ENCODE peak calls at places on chromosome 4, in six cellular contexts. O, Y, Q, K, J and N are unnamed samples.

GRCh38 chr4:24511371-24512063 is 72.8 kb downstream of the DHX15 start:
- DNase-seq in O (no peak), Y (no peak), Q (peak; percentile 73), K (no peak), J (peak; percentile 65), N (peak; percentile 60)

GRCh38 chr4:19807505-19807904 is 444.2 kb upstream of the SLIT2 start:
- DNase-seq in O (no peak), Y (no peak), Q (no peak), K (no peak), J (no peak), N (peak; percentile 77)

GRCh38 chr4:38920186-38920585 is 52.6 kb downstream of the FAM114A1 start:
- DNase-seq in O (no peak), Y (no peak), Q (no peak), K (no peak), J (no peak), N (peak; percentile 13)

GRCh38 chr4:112279882-112280315 is 5.8 kb downstream of the TIFA start:
- DNase-seq in O (no peak), Y (no peak), Q (no peak), K (no peak), J (no peak), N (no peak)

GRCh38 chr4:189769131-189769530 is 171.5 kb upstream of the FRG1 start:
- DNase-seq in O (no peak), Y (no peak), Q (no peak), K (no peak), J (peak; percentile 65), N (no peak)

GRCh38 chr4:2062168-2062807 is 3.2 kb downstream of the NAT8L start:
- DNase-seq in O (no peak), Y (no peak), Q (no peak), K (peak; percentile 27), J (no peak), N (no peak)

GRCh38 chr4:60913026-60913425 is 287.1 kb upstream of the ADGRL3 start:
- DNase-seq in O (no peak), Y (no peak), Q (no peak), K (no peak), J (no peak), N (no peak)

GRCh38 chr4:186078977-186079697 is 10.2 kb downstream of the TLR3 start:
- DNase-seq in O (no peak), Y (no peak), Q (no peak), K (no peak), J (peak; percentile 84), N (no peak)

GRCh38 chr4:27248829-27249228 is 388.2 kb downstream of the STIM2 start:
- DNase-seq in O (no peak), Y (no peak), Q (no peak), K (no peak), J (no peak), N (peak; percentile 50)

GRCh38 chr4:7419961-7420660 is 14.6 kb downstream of the PSAPL1 start:
- DNase-seq in O (peak; percentile 12), Y (no peak), Q (no peak), K (no peak), J (peak; percentile 53), N (no peak)

GRCh38 chr4:74097631-74098550 is 1.1 kb downstream of the CXCL2 start:
- DNase-seq in O (no peak), Y (no peak), Q (no peak), K (no peak), J (no peak), N (no peak)

GRCh38 chr4:173288296-173288695 is 45.9 kb downstream of the HMGB2 start:
- DNase-seq in O (peak; percentile 80), Y (peak; percentile 37), Q (peak; percentile 6), K (no peak), J (peak; percentile 91), N (peak; percentile 23)

GRCh38 chr4:51906167-51906647 is 63.3 kb downstream of the DCUN1D4 start:
- DNase-seq in O (no peak), Y (no peak), Q (no peak), K (no peak), J (no peak), N (peak; percentile 41)

GRCh38 chr4:141705048-141705746 is 68.8 kb downstream of the IL15 start:
- DNase-seq in O (no peak), Y (no peak), Q (no peak), K (no peak), J (no peak), N (no peak)

GRCh38 chr4:8330821-8331566 is 61.4 kb downstream of the HTRA3 start:
- DNase-seq in O (no peak), Y (no peak), Q (no peak), K (peak; percentile 55), J (peak; percentile 31), N (no peak)

GRCh38 chr4:1795304-1796195 is 2.5 kb downstream of the FGFR3 start:
- DNase-seq in O (no peak), Y (no peak), Q (no peak), K (no peak), J (peak; percentile 76), N (no peak)

GRCh38 chr4:109990307-109991257 is 77.9 kb downstream of the EGF start:
- DNase-seq in O (no peak), Y (no peak), Q (no peak), K (no peak), J (no peak), N (no peak)

GRCh38 chr4:147793569-147793968 is 61.7 kb downstream of the ARHGAP10 start:
- DNase-seq in O (no peak), Y (no peak), Q (no peak), K (no peak), J (no peak), N (no peak)

GRCh38 chr4:186685744-186686143 is 37.9 kb downstream of the FAT1 start:
- DNase-seq in O (no peak), Y (peak; percentile 35), Q (peak; percentile 59), K (no peak), J (no peak), N (peak; percentile 96)

GRCh38 chr4:25814323-25814722 is 48.5 kb downstream of the SEL1L3 start:
- DNase-seq in O (peak; percentile 64), Y (no peak), Q (no peak), K (peak; percentile 77), J (no peak), N (peak; percentile 94)

GRCh38 chr4:3410401-3411135 is 31.2 kb upstream of the HGFAC start:
- DNase-seq in O (no peak), Y (no peak), Q (no peak), K (no peak), J (peak; percentile 34), N (no peak)

GRCh38 chr4:12459126-12459525 is 1025.0 kb downstream of the RAB28 start:
- DNase-seq in O (no peak), Y (no peak), Q (no peak), K (no peak), J (no peak), N (no peak)

GRCh38 chr4:65669008-65669971 is 999 bp downstream of the EPHA5 start:
- DNase-seq in O (no peak), Y (no peak), Q (no peak), K (peak; percentile 39), J (peak; percentile 80), N (peak; percentile 61)

GRCh38 chr4:74117024-74117534 is 18.1 kb upstream of the CXCL2 start:
- DNase-seq in O (peak; percentile 80), Y (peak; percentile 73), Q (peak; percentile 52), K (peak; percentile 50), J (no peak), N (peak; percentile 97)

GRCh38 chr4:75708218-75708691 is 16.1 kb upstream of the USO1 start:
- DNase-seq in O (no peak), Y (no peak), Q (no peak), K (no peak), J (peak; percentile 72), N (no peak)

GRCh38 chr4:153539058-153539826 is 73.1 kb downstream of the TMEM131L start:
- DNase-seq in O (no peak), Y (no peak), Q (no peak), K (no peak), J (no peak), N (no peak)

GRCh38 chr4:73450398-73451004 is 14.5 kb downstream of the AFP start:
- DNase-seq in O (no peak), Y (no peak), Q (peak; percentile 60), K (no peak), J (peak; percentile 73), N (peak; percentile 98)

GRCh38 chr4:14317351-14317750 is 684.9 kb upstream of the CPEB2 start:
- DNase-seq in O (no peak), Y (no peak), Q (no peak), K (no peak), J (no peak), N (no peak)

GRCh38 chr4:98997176-98997575 is 1.7 kb downstream of the METAP1 start:
- DNase-seq in O (no peak), Y (no peak), Q (no peak), K (no peak), J (no peak), N (no peak)

GRCh38 chr4:159002950-159003349 is 99.9 kb upstream of the RAPGEF2 start:
- DNase-seq in O (no peak), Y (no peak), Q (peak; percentile 34), K (no peak), J (no peak), N (peak; percentile 69)

GRCh38 chr4:175705407-175705806 is 106.7 kb downstream of the GPM6A start:
- DNase-seq in O (no peak), Y (no peak), Q (no peak), K (no peak), J (peak; percentile 73), N (peak; percentile 59)

GRCh38 chr4:169345207-169345788 is 74.5 kb upstream of the SH3RF1 start:
- DNase-seq in O (no peak), Y (peak; percentile 40), Q (no peak), K (no peak), J (no peak), N (peak; percentile 75)

GRCh38 chr4:177163532-177163931 is 146.1 kb upstream of the NEIL3 start:
- DNase-seq in O (no peak), Y (no peak), Q (no peak), K (no peak), J (no peak), N (peak; percentile 73)

GRCh38 chr4:124321370-124321769 is 391.2 kb downstream of the ANKRD50 start:
- DNase-seq in O (no peak), Y (no peak), Q (no peak), K (no peak), J (peak; percentile 50), N (peak; percentile 10)
- TF ChIP-seq CTCF in O (no peak), Y (no peak), Q (no peak), K (no peak), J (peak; percentile 59), N (no peak)

GRCh38 chr4:113435893-113436292 is 325.6 kb downstream of the CAMK2D start:
- DNase-seq in O (peak; percentile 74), Y (peak; percentile 84), Q (no peak), K (no peak), J (peak; percentile 71), N (peak; percentile 92)
- H3K27ac ChIP-seq in O (peak overlapping the region; percentile 25), Y (peak overlapping the region; percentile 61), Q (no peak overlapping the region), K (peak overlapping the region; percentile 0), J (no peak overlapping the region), N (peak overlapping the region; percentile 30)

DNA sequence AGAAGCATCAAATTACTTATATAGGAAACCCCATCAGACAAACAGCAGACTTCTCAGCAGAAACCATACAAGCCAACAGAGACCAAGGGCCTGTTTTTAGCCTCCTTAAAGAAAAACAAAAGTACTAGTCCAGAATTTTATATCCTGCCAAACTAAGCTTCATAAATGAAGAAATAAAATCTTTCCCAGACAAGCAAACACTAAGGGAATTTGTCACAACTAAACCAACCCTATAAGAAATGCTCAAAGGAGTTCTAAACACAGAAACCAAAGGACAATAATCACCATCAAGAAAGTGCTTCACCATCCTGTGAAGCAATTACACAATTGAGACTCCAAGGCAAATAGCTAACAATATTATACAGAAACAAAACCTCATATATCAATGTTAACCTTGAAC is 238.6 kb downstream of the NKX6-1 start:
- DNase-seq in O (no peak), Y (no peak), Q (no peak), K (no peak), J (no peak), N (no peak)
- H3K9me3 ChIP-seq in O (peaks cover 17% of the 10 kb centered on the region), Y (peaks cover 6% of the 10 kb centered on the region), Q (no peaks in the 10 kb centered on the region), K (peaks cover 4% of the 10 kb centered on the region), J (peaks cover 13% of the 10 kb centered on the region), N (no peaks in the 10 kb centered on the region)

GRCh38 chr4:166594326-166594946 is 639.9 kb downstream of the SPOCK3 start:
- DNase-seq in O (no peak), Y (peak; percentile 50), Q (no peak), K (no peak), J (peak; percentile 85), N (peak; percentile 34)
- TF ChIP-seq CTCF in O (peak; percentile 69), Y (peak; percentile 80), Q (peak; percentile 58), K (no peak), J (peak; percentile 91), N (peak; percentile 85)